ENCODE peak calls at places on chromosome 7, in nine cellular contexts. G is osteoblast; H is heart right ventricle; M is HepG2; A is naive thymus-derived CD8-positive, alpha-beta T cell; B is progenitor cell of endocrine pancreas; E is mammary epithelial cell; V is GM04503; P is central memory CD4-positive, alpha-beta T cell. W is an unnamed sample.

GRCh38 chr7:141072548-141073172 is 1.2 kb upstream of the TMEM178B start:
- DNase-seq in G (peak), H (peak), M (no peak), A (peak), B (peak), E (peak), V (peak), P (no peak), W (peak)

GRCh38 chr7:2048006-2048405 is 184.7 kb downstream of the MAD1L1 start:
- DNase-seq in G (peak), H (no peak), M (no peak), A (no peak), B (no peak), E (no peak), V (no peak), P (no peak), W (no peak)

GRCh38 chr7:94258856-94259255 is 135.8 kb upstream of the COL1A2 start:
- DNase-seq in G (no peak), H (no peak), M (no peak), A (no peak), B (no peak), E (no peak), V (no peak), P (no peak), W (no peak)

GRCh38 chr7:41425926-41426325 is 277.0 kb downstream of the INHBA start:
- DNase-seq in G (peak), H (no peak), M (no peak), A (no peak), B (no peak), E (peak), V (no peak), P (no peak), W (no peak)

GRCh38 chr7:28840515-28841125 is 117.5 kb downstream of the TRIL start:
- DNase-seq in G (no peak), H (no peak), M (no peak), A (no peak), B (no peak), E (no peak), V (no peak), P (no peak), W (no peak)

GRCh38 chr7:134083766-134084487 is 43.2 kb upstream of the LRGUK start:
- DNase-seq in G (peak), H (no peak), M (no peak), A (no peak), B (no peak), E (peak), V (peak), P (no peak), W (no peak)

GRCh38 chr7:105992888-105993287 is 29.8 kb downstream of the CDHR3 start:
- DNase-seq in G (no peak), H (no peak), M (no peak), A (peak), B (no peak), E (no peak), V (no peak), P (no peak), W (no peak)

GRCh38 chr7:69373171-69374035 is 224.9 kb upstream of the AUTS2 start:
- DNase-seq in G (no peak), H (no peak), M (no peak), A (no peak), B (no peak), E (no peak), V (peak), P (no peak), W (no peak)

GRCh38 chr7:47720907-47721244 is 139.0 kb upstream of the TNS3 start:
- DNase-seq in G (no peak), H (no peak), M (no peak), A (no peak), B (no peak), E (no peak), V (no peak), P (no peak), W (no peak)

GRCh38 chr7:22718200-22718711 is 8.7 kb upstream of the IL6 start:
- DNase-seq in G (peak), H (no peak), M (no peak), A (no peak), B (no peak), E (peak), V (peak), P (no peak), W (no peak)

GRCh38 chr7:75842836-75843446 is 29.3 kb upstream of the CCL24 start:
- DNase-seq in G (peak), H (peak), M (peak), A (no peak), B (no peak), E (peak), V (peak), P (no peak), W (no peak)

GRCh38 chr7:26279405-26279804 is 12.3 kb upstream of the SNX10 start:
- DNase-seq in G (no peak), H (no peak), M (peak), A (no peak), B (no peak), E (no peak), V (no peak), P (peak), W (no peak)